ENCODE peak calls at places on chromosome 22, in nine cellular contexts. Q is RPMI8226; I is T-cell; H is activated CD4-positive, alpha-beta T cell treated with anti-CD3 and anti-CD28 coated beads for 4 hours; T is GM04504; P is cerebellar nuclear complex; E is endothelial cell; O is stimulated activated CD4-positive, alpha-beta T cell treated with anti-CD3 and anti-CD28 coated beads, Interleukin-4, amount 100 ng/mL, for 24 hours; V is HFFc6. W is an unnamed sample.

GRCh38 chr22:30602049-30602448 is 4.9 kb upstream of the TCN2 start:
- DNase-seq in Q (peak), I (no peak), H (peak), T (no peak), P (no peak), E (no peak), O (peak), V (peak), W (no peak)

GRCh38 chr22:42906605-42907338 is 49.7 kb upstream of the ARFGAP3 start:
- DNase-seq in Q (no peak), I (no peak), H (no peak), T (no peak), P (peak), E (no peak), O (no peak), V (no peak), W (no peak)

GRCh38 chr22:38124236-38124974 is 13.9 kb upstream of the BAIAP2L2 start:
- DNase-seq in Q (no peak), I (no peak), H (no peak), T (no peak), P (no peak), E (no peak), O (no peak), V (no peak), W (no peak)

GRCh38 chr22:28674121-28674563 is 5.5 kb downstream of the TTC28 start:
- DNase-seq in Q (peak), I (peak), H (peak), T (no peak), P (no peak), E (no peak), O (peak), V (peak), W (peak)

GRCh38 chr22:17198188-17199130 is 20.8 kb downstream of the ADA2 start:
- DNase-seq in Q (no peak), I (no peak), H (no peak), T (no peak), P (no peak), E (peak), O (no peak), V (no peak), W (no peak)

GRCh38 chr22:46748948-46749681 is 11.1 kb upstream of the CERK start:
- DNase-seq in Q (no peak), I (peak), H (peak), T (no peak), P (no peak), E (peak), O (peak), V (no peak), W (peak)

GRCh38 chr22:45452565-45453449 is 39.3 kb downstream of the RIBC2 start:
- DNase-seq in Q (no peak), I (no peak), H (no peak), T (peak), P (no peak), E (no peak), O (no peak), V (peak), W (no peak)

GRCh38 chr22:19807914-19808872 is 46.5 kb downstream of the GNB1L start:
- DNase-seq in Q (no peak), I (no peak), H (no peak), T (no peak), P (no peak), E (no peak), O (no peak), V (no peak), W (no peak)

GRCh38 chr22:46828323-46829139 is 66.1 kb downstream of the TBC1D22A start:
- DNase-seq in Q (no peak), I (no peak), H (no peak), T (no peak), P (no peak), E (no peak), O (no peak), V (no peak), W (no peak)

GRCh38 chr22:28994522-28994921 is 67.1 kb downstream of the C22orf31 start:
- DNase-seq in Q (no peak), I (no peak), H (no peak), T (no peak), P (no peak), E (no peak), O (no peak), V (no peak), W (no peak)

GRCh38 chr22:32926600-32926999 is 125.1 kb downstream of the TIMP3 start:
- DNase-seq in Q (peak), I (no peak), H (no peak), T (peak), P (no peak), E (peak), O (no peak), V (peak), W (no peak)

GRCh38 chr22:49751968-49752597 is 75.6 kb downstream of the BRD1 start:
- DNase-seq in Q (no peak), I (no peak), H (no peak), T (no peak), P (no peak), E (no peak), O (no peak), V (no peak), W (no peak)

GRCh38 chr22:43884600-43885318 is 7.1 kb downstream of the PNPLA5 start:
- DNase-seq in Q (peak), I (peak), H (peak), T (no peak), P (no peak), E (peak), O (peak), V (no peak), W (peak)

GRCh38 chr22:38035530-38035885 is 21.7 kb upstream of the PICK1 start:
- DNase-seq in Q (no peak), I (no peak), H (no peak), T (no peak), P (no peak), E (no peak), O (no peak), V (no peak), W (no peak)

GRCh38 chr22:47625531-47626427 is 863.3 kb downstream of the TBC1D22A start:
- DNase-seq in Q (no peak), I (no peak), H (no peak), T (no peak), P (no peak), E (no peak), O (no peak), V (no peak), W (no peak)

GRCh38 chr22:49996532-49997220 is 15.9 kb downstream of the IL17REL start:
- DNase-seq in Q (no peak), I (no peak), H (no peak), T (no peak), P (no peak), E (no peak), O (no peak), V (no peak), W (no peak)

GRCh38 chr22:50314081-50314454 is 6.6 kb upstream of the PLXNB2 start:
- DNase-seq in Q (no peak), I (no peak), H (no peak), T (no peak), P (no peak), E (no peak), O (no peak), V (no peak), W (no peak)

GRCh38 chr22:32308934-32309333 is 48.7 kb upstream of the RFPL3 start:
- DNase-seq in Q (no peak), I (no peak), H (no peak), T (no peak), P (no peak), E (no peak), O (no peak), V (no peak), W (no peak)

GRCh38 chr22:36366291-36366708 is 21.5 kb downstream of the MYH9 start:
- DNase-seq in Q (no peak), I (no peak), H (no peak), T (no peak), P (no peak), E (no peak), O (no peak), V (no peak), W (no peak)

GRCh38 chr22:11042116-11042515 is 4485.9 kb upstream of the OR11H1 start:
- DNase-seq in Q (no peak), I (no peak), H (no peak), T (no peak), P (no peak), E (no peak), O (no peak), V (no peak), W (no peak)

W was measured in stimulated activated naive CD8-positive, alpha-beta T cell treated with anti-CD3 and anti-CD28 coated beads, Interleukin-15, Interleukin-2, amounts not matched to agents 100 U/mL and 50 U/mL, for 24 hours.